ENCODE peak calls at places on chromosomes 4 and X, in eight cellular contexts. D is lower lobe of right lung, L is pancreas, B is transverse colon, U is lung, G is iPS DF 6.9, Y is endothelial cell of umbilical vein, A is right atrium auricular region. E is an unnamed sample.
A peak's percentile ranks its signal among the peaks of the same experiment; 100 is the strongest.

GRCh38 chr4:138223191-138223910 is 18.8 kb downstream of the SLC7A11 start:
- DNase-seq in D (no peak), L (no peak), B (no peak), U (no peak), G (peak; percentile 25), Y (peak; percentile 37), A (no peak), E (no peak)

GRCh38 chr4:10086506-10087120 is 30.0 kb downstream of the WDR1 start:
- DNase-seq in D (peak; percentile 34), L (no peak), B (no peak), U (no peak), G (no peak), Y (no peak), A (no peak), E (no peak)

GRCh38 chr4:145090370-145090769 is 7.6 kb downstream of the ANAPC10 start:
- DNase-seq in D (no peak), L (no peak), B (no peak), U (no peak), G (no peak), Y (no peak), A (no peak), E (no peak)

GRCh38 chrX:133185119-133185518 is 33.0 kb downstream of the TFDP3 start:
- DNase-seq in D (no peak), L (no peak), B (no peak), U (no peak), G (no peak), Y (no peak), A (no peak), E (no peak)

GRCh38 chr4:124743711-124744110 is 31.2 kb upstream of the ANKRD50 start:
- DNase-seq in D (no peak), L (no peak), B (no peak), U (no peak), G (no peak), Y (no peak), A (no peak), E (no peak)

GRCh38 chr4:127463883-127464282 is 168.9 kb upstream of the INTU start:
- DNase-seq in D (no peak), L (no peak), B (no peak), U (no peak), G (no peak), Y (no peak), A (no peak), E (no peak)

GRCh38 chr4:13706716-13707115 is 79.2 kb upstream of the BOD1L1 start:
- DNase-seq in D (no peak), L (no peak), B (no peak), U (no peak), G (no peak), Y (no peak), A (no peak), E (no peak)

GRCh38 chrX:39248330-39248729 is 447.1 kb downstream of the MID1IP1 start:
- DNase-seq in D (no peak), L (no peak), B (no peak), U (no peak), G (no peak), Y (no peak), A (no peak), E (no peak)

GRCh38 chr4:56276547-56276946 is 110.7 kb downstream of the AASDH start:
- DNase-seq in D (no peak), L (no peak), B (no peak), U (no peak), G (no peak), Y (no peak), A (no peak), E (no peak)

GRCh38 chr4:122576261-122577188 is 44.3 kb downstream of the IL21 start:
- DNase-seq in D (no peak), L (no peak), B (no peak), U (no peak), G (no peak), Y (peak; percentile 48), A (no peak), E (no peak)

GRCh38 chrX:50629774-50630173 is 159.1 kb upstream of the DGKK start:
- DNase-seq in D (no peak), L (no peak), B (no peak), U (no peak), G (no peak), Y (no peak), A (no peak), E (no peak)

GRCh38 chr4:177485528-177485927 is 43.3 kb upstream of the AGA start:
- DNase-seq in D (no peak), L (no peak), B (no peak), U (no peak), G (no peak), Y (no peak), A (no peak), E (no peak)

GRCh38 chrX:13938053-13938765 is 91.5 kb downstream of the GEMIN8 start:
- DNase-seq in D (peak; percentile 62), L (peak; percentile 34), B (peak; percentile 19), U (no peak), G (no peak), Y (no peak), A (no peak), E (no peak)

GRCh38 chr4:33306131-33306530 is 2586.0 kb downstream of the PCDH7 start:
- DNase-seq in D (no peak), L (no peak), B (no peak), U (no peak), G (no peak), Y (no peak), A (no peak), E (no peak)

GRCh38 chr4:152591361-152591760 is 55.5 kb upstream of the FBXW7 start:
- DNase-seq in D (peak; percentile 60), L (no peak), B (peak; percentile 63), U (peak; percentile 52), G (no peak), Y (peak; percentile 19), A (peak; percentile 66), E (no peak)

DNA sequence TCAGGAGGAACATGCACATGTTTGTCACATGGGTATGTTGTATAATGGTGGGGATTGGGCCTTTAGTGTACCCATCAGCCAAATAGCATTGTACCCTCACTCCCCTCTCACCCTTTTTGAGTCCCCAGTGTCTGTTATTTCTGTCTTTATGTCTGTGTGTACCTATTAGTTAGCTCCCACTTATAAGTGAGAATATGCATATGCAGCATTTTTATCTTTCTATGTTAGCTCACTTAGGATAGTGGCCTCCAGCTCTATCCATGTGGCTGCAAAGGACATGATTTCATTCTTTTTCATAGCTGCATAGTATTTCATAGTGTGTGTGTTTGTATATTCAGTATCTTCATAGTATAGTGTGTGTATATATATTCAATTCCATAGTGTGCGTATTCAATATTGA is 64.6 kb downstream of the DCLK2 start:
- DNase-seq in D (no peak), L (no peak), B (no peak), U (no peak), G (no peak), Y (no peak), A (no peak), E (no peak)
- H3K4me1 ChIP-seq in D (no peaks in the 10 kb centered on the region), L (no peaks in the 10 kb centered on the region), B (no peaks in the 10 kb centered on the region), U (no peaks in the 10 kb centered on the region), G (no peaks in the 10 kb centered on the region), Y (peaks cover 17% of the 10 kb centered on the region), A (peaks cover 10% of the 10 kb centered on the region), E (no peaks in the 10 kb centered on the region)

GRCh38 chr4:555566-556275 is 20.4 kb downstream of the TMEM271 start:
- DNase-seq in D (no peak), L (no peak), B (no peak), U (no peak), G (no peak), Y (no peak), A (no peak), E (no peak)
- H3K4me3 ChIP-seq in D (no peak overlapping the region), L (no peak overlapping the region), B (no peak overlapping the region), U (no peak overlapping the region), G (no peak overlapping the region), Y (no peak overlapping the region), A (no peak overlapping the region), E (no peak overlapping the region)

DNA sequence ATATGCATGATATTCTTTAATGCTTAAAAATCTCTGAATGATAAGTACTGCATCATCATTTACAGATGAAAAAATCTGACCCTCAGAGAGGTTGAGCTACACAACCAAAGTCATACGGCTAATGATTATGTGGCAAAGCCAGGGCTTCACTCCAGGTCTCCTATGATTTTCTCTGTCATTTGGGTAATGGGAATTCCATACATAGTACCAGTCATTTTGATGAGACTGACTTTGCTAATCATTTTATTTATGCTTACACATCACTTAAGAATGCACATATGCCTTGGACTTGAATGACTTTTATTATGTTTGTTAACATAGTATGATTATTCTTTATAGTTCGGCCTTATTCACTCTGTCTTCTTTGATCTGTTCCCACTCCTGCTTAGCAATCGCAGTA is 255.1 kb upstream of the GPRIN3 start:
- DNase-seq in D (no peak), L (no peak), B (no peak), U (no peak), G (no peak), Y (no peak), A (no peak), E (no peak)
- H3K27ac ChIP-seq in D (no peak overlapping the region), L (no peak overlapping the region), B (no peak overlapping the region), U (no peak overlapping the region), G (no peak overlapping the region), Y (no peak overlapping the region), A (no peak overlapping the region), E (no peak overlapping the region)

GRCh38 chr4:37535872-37536271 is 150.3 kb downstream of the RELL1 start:
- DNase-seq in D (no peak), L (no peak), B (no peak), U (no peak), G (no peak), Y (no peak), A (no peak), E (no peak)
- H3K4me1 ChIP-seq in D (no peaks in the 10 kb centered on the region), L (peaks cover 6% of the 10 kb centered on the region), B (peaks cover 4% of the 10 kb centered on the region), U (no peaks in the 10 kb centered on the region), G (no peaks in the 10 kb centered on the region), Y (no peaks in the 10 kb centered on the region), A (no peaks in the 10 kb centered on the region), E (no peaks in the 10 kb centered on the region)

DNA sequence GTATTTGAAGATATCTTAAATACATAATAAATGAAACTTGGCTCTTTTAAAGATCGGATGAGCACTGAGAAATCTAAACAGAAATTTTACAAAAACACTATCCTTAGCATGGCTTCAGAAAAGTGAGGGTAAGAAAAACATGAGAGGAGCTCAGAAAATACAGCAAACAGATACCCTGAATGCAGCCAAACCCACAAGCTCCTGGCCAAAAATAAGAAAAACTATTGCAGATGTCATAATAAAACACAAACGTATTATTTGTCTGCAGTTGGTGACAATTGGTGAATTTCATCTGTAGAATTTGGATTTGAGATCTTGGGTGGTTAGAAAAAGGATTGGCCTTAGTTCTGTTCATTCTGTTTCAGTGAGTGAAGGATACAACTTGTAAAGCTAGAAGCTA is 603.9 kb downstream of the INPP4B start:
- DNase-seq in D (no peak), L (no peak), B (no peak), U (no peak), G (no peak), Y (no peak), A (no peak), E (no peak)
- H3K4me3 ChIP-seq in D (no peak overlapping the region), L (no peak overlapping the region), B (no peak overlapping the region), U (no peak overlapping the region), G (no peak overlapping the region), Y (no peak overlapping the region), A (no peak overlapping the region), E (no peak overlapping the region)

E was measured in effector memory CD4-positive, alpha-beta T cell.